ENCODE peak calls at places on chromosomes 11 and 22, in five cellular contexts. N, L, Q, S and U are unnamed samples.

GRCh38 chr11:62602141-62603071 is 741 bp upstream of the MTA2 start:
- DNase-seq in N (no peak), L (peak; percentile 85), Q (peak; percentile 86), S (peak; percentile 67), U (no peak)

GRCh38 chr11:96763244-96763643 is 373.4 kb downstream of the JRKL start:
- DNase-seq in N (no peak), L (no peak), Q (no peak), S (no peak), U (no peak)

GRCh38 chr11:111935331-111936044 is 1.7 kb upstream of the DIXDC1 start:
- DNase-seq in N (no peak), L (no peak), Q (no peak), S (no peak), U (no peak)

GRCh38 chr11:123973816-123974215 is 3.8 kb downstream of the OR10S1 start:
- DNase-seq in N (no peak), L (no peak), Q (no peak), S (no peak), U (no peak)

GRCh38 chr11:110921742-110922200 is 209.5 kb upstream of the ARHGAP20 start:
- DNase-seq in N (no peak), L (peak; percentile 88), Q (no peak), S (peak; percentile 82), U (no peak)

GRCh38 chr11:82229346-82229745 is 504.3 kb downstream of the FAM181B start:
- DNase-seq in N (peak; percentile 4), L (peak; percentile 53), Q (no peak), S (no peak), U (no peak)

GRCh38 chr11:43833657-43834073 is 47.0 kb upstream of the ALKBH3 start:
- DNase-seq in N (no peak), L (peak; percentile 22), Q (no peak), S (no peak), U (no peak)

GRCh38 chr22:44914026-44914721 is 95.6 kb downstream of the PHF21B start:
- DNase-seq in N (no peak), L (no peak), Q (no peak), S (no peak), U (no peak)

GRCh38 chr11:93229876-93230275 is 32.1 kb upstream of the SLC36A4 start:
- DNase-seq in N (no peak), L (no peak), Q (no peak), S (no peak), U (no peak)

GRCh38 chr11:72823105-72823804 is 9.0 kb downstream of the ATG16L2 start:
- DNase-seq in N (no peak), L (no peak), Q (no peak), S (no peak), U (no peak)

GRCh38 chr22:44805663-44806062 is 53.3 kb downstream of the ARHGAP8 start:
- DNase-seq in N (no peak), L (no peak), Q (no peak), S (no peak), U (no peak)

GRCh38 chr22:31230155-31230870 is 18.2 kb downstream of the LIMK2 start:
- DNase-seq in N (no peak), L (no peak), Q (no peak), S (no peak), U (no peak)

GRCh38 chr22:31233001-31233400 is 20.9 kb downstream of the LIMK2 start:
- DNase-seq in N (no peak), L (no peak), Q (no peak), S (no peak), U (no peak)

GRCh38 chr22:31228425-31228824 is 16.3 kb downstream of the LIMK2 start:
- DNase-seq in N (no peak), L (no peak), Q (no peak), S (no peak), U (no peak)

GRCh38 chr22:31229402-31230140 is 17.5 kb downstream of the LIMK2 start:
- DNase-seq in N (no peak), L (no peak), Q (peak; percentile 57), S (peak; percentile 53), U (no peak)

DNA sequence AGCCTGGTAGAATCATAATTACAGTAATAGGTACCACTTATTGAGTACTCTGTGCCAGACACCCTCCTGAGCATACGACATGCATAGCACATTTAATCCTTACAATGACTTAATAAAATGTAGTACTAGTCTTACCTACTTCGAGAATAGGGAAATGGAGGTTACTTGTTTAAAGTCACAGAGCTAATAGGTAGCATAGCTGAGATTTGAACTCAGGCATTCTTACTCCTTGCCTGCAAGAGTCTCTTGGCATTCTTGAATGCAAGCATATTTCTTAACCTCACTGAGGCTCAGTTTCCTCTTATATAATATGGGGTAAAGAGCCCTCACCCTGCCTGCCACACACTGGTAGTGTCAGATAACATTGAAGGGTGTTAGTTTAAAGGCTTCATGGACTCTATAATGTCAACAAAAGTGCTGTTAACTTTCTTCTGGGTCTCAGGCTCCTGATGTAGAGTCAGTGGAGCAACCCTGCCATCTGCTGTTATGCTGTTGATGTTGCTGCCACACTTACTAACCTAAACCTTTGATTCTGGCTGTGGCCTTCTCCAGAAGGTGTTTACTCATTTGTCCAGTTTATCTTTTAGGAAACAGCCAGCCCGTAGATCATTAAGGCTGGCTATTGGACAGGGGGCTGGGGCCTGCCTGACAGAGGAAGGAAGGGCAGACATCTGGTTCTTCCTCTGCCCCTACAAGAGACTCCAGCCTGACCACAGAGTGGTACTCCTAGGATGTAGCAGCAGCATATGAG is 18.9 kb downstream of the LIMK2 start:
- DNase-seq in N (peak; percentile 59), L (peak; percentile 57), Q (no peak), S (no peak), U (no peak)
- H3K4me1 ChIP-seq in N (peaks cover 31% of the 10 kb centered on the region), L (no peaks in the 10 kb centered on the region), Q (peaks cover 6% of the 10 kb centered on the region), S (no peaks in the 10 kb centered on the region), U (peaks cover 10% of the 10 kb centered on the region)

DNA sequence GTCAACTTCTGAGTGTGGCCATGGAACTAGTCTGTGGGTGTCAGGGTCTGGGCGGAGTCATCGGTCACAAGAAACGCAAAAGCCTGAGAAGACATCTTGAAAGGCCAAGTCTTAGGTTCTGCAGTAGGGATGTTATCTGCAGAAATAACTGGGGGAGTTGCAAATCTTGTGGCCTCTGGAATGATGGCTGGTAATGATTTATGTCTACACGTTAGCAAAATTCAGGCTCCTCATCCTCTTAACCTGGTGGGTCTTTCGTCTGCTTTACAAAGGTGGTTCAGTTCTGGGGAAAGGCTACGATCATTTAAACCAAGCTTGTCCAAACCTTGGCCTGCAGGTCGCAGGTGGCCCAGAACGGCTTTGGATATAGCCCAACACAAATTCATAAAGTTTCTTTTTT is 7.4 kb upstream of the CYB5R3 start:
- DNase-seq in N (no peak), L (no peak), Q (no peak), S (no peak), U (no peak)
- H3K4me1 ChIP-seq in N (no peaks in the 10 kb centered on the region), L (no peaks in the 10 kb centered on the region), Q (peaks cover 2% of the 10 kb centered on the region), S (no peaks in the 10 kb centered on the region), U (no peaks in the 10 kb centered on the region)

GRCh38 chr11:77471520-77472234 is 2.2 kb downstream of the PAK1 start:
- DNase-seq in N (no peak), L (peak; percentile 54), Q (no peak), S (no peak), U (no peak)
- H3K4me1 ChIP-seq in N (peaks cover 4% of the 10 kb centered on the region), L (peaks cover 14% of the 10 kb centered on the region), Q (peaks cover 4% of the 10 kb centered on the region), S (no peaks in the 10 kb centered on the region), U (no peaks in the 10 kb centered on the region)

GRCh38 chr11:120217526-120217925 is 6.7 kb downstream of the OAF start:
- DNase-seq in N (no peak), L (no peak), Q (no peak), S (no peak), U (no peak)

GRCh38 chr11:120216426-120217102 is 5.7 kb downstream of the OAF start:
- DNase-seq in N (no peak), L (peak; percentile 89), Q (no peak), S (no peak), U (no peak)

GRCh38 chr11:120219157-120219934 is 8.5 kb downstream of the OAF start:
- DNase-seq in N (no peak), L (no peak), Q (peak; percentile 63), S (peak; percentile 50), U (no peak)

GRCh38 chr11:120218695-120219033 is 7.8 kb downstream of the OAF start:
- DNase-seq in N (no peak), L (no peak), Q (no peak), S (no peak), U (no peak)

GRCh38 chr11:120217941-120218694 is 7.3 kb downstream of the OAF start:
- DNase-seq in N (no peak), L (no peak), Q (no peak), S (no peak), U (no peak)
- H3K4me1 ChIP-seq in N (no peaks in the 10 kb centered on the region), L (peaks cover 2% of the 10 kb centered on the region), Q (peaks cover 15% of the 10 kb centered on the region), S (peaks cover 9% of the 10 kb centered on the region), U (peaks cover 22% of the 10 kb centered on the region)

GRCh38 chr11:34381775-34382174 is 24.0 kb upstream of the ABTB2 start:
- DNase-seq in N (no peak), L (no peak), Q (no peak), S (no peak), U (no peak)

DNA sequence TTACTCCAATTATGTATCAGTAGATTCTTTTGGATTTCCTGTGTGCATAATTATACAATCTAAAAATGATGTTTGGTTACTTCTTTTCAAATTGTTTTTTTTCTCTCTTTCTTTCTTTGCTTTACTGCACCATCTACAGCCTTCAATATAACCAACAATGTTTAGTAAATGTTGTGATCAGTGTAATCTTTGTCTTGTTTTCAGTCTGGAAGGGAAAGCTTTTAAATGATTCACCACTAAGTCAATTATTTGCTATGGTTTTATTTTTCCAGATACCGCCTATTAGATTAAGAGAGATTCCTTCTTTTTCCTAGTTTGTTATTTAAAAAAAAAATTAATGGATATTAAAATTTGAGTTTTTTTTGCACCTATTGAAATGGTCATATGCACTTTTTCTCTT is 29.8 kb upstream of the ABTB2 start:
- DNase-seq in N (no peak), L (no peak), Q (no peak), S (no peak), U (no peak)
- H3K4me1 ChIP-seq in N (no peaks in the 10 kb centered on the region), L (no peaks in the 10 kb centered on the region), Q (no peaks in the 10 kb centered on the region), S (no peaks in the 10 kb centered on the region), U (no peaks in the 10 kb centered on the region)